ENCODE peak calls at places on chromosomes 11 and 22, in four cellular contexts. One of them, this sample, is unnamed.

GRCh38 chr11:106840146-106840545 is 178.1 kb downstream of the GUCY1A2 start:
- DNase-seq in K562: no peak
- DNase-seq in GM12878: no peak
- DNase-seq in HepG2: no peak
- DNase-seq in this sample: no peak

GRCh38 chr11:57638005-57638760 is 11.5 kb downstream of the YPEL4 start:
- DNase-seq in HepG2: peak; percentile 55
- DNase-seq in GM12878: no peak
- DNase-seq in K562: no peak
- DNase-seq in this sample: peak; percentile 94

GRCh38 chr11:121687961-121688566 is 235.3 kb upstream of the SORL1-AS1 start:
- DNase-seq in K562: no peak
- DNase-seq in HepG2: no peak
- DNase-seq in GM12878: no peak
- DNase-seq in this sample: peak; percentile 29

GRCh38 chr22:45007946-45008852 is 1.6 kb downstream of the PHF21B start:
- DNase-seq in HepG2: no peak
- DNase-seq in K562: peak; percentile 24
- DNase-seq in GM12878: no peak
- DNase-seq in this sample: peak; percentile 68

GRCh38 chr22:50463188-50463900 is 11.5 kb downstream of the SBF1 start:
- DNase-seq in GM12878: no peak
- DNase-seq in HepG2: no peak
- DNase-seq in K562: no peak
- DNase-seq in this sample: no peak

GRCh38 chr11:30960387-30960992 is 374.3 kb upstream of the MPPED2 start:
- DNase-seq in GM12878: no peak
- DNase-seq in K562: peak; percentile 6
- DNase-seq in HepG2: peak; percentile 44
- DNase-seq in this sample: no peak

GRCh38 chr11:60594998-60595637 is 79.9 kb downstream of the MS4A13 start:
- DNase-seq in HepG2: no peak
- DNase-seq in GM12878: no peak
- DNase-seq in K562: no peak
- DNase-seq in this sample: no peak

GRCh38 chr22:20430641-20431519 is 6.7 kb downstream of the SCARF2 start:
- DNase-seq in K562: no peak
- DNase-seq in GM12878: no peak
- DNase-seq in HepG2: no peak
- DNase-seq in this sample: peak; percentile 68

GRCh38 chr11:90874971-90875370 is 652.1 kb upstream of the CHORDC1 start:
- DNase-seq in HepG2: no peak
- DNase-seq in GM12878: no peak
- DNase-seq in K562: no peak
- DNase-seq in this sample: no peak

GRCh38 chr11:77089004-77089545 is 13.6 kb upstream of the OMP start:
- DNase-seq in GM12878: no peak
- DNase-seq in HepG2: no peak
- DNase-seq in K562: no peak
- DNase-seq in this sample: no peak

GRCh38 chr22:45526768-45527360 is 24.2 kb downstream of the FBLN1 start:
- DNase-seq in HepG2: no peak
- DNase-seq in K562: no peak
- DNase-seq in GM12878: no peak
- DNase-seq in this sample: no peak

GRCh38 chr11:15157181-15157580 is 42.5 kb downstream of the INSC start:
- DNase-seq in GM12878: no peak
- DNase-seq in K562: no peak
- DNase-seq in HepG2: no peak
- DNase-seq in this sample: no peak

GRCh38 chr22:37187552-37187890 is 526 bp downstream of the C1QTNF6 start:
- DNase-seq in GM12878: no peak
- DNase-seq in K562: no peak
- DNase-seq in HepG2: no peak
- DNase-seq in this sample: no peak

GRCh38 chr11:41714101-41714500 is 254.6 kb upstream of the LRRC4C start:
- DNase-seq in K562: no peak
- DNase-seq in HepG2: no peak
- DNase-seq in GM12878: no peak
- DNase-seq in this sample: no peak

GRCh38 chr11:43992834-43993637 is 50.6 kb downstream of the C11orf96 start:
- DNase-seq in GM12878: no peak
- DNase-seq in HepG2: no peak
- DNase-seq in K562: no peak
- DNase-seq in this sample: no peak

GRCh38 chr11:10453261-10453660 is 1.8 kb upstream of the AMPD3 start:
- DNase-seq in HepG2: no peak
- DNase-seq in GM12878: no peak
- DNase-seq in K562: no peak
- DNase-seq in this sample: no peak

GRCh38 chr11:128302425-128303186 is 284.8 kb downstream of the ETS1 start:
- DNase-seq in GM12878: peak; percentile 82
- DNase-seq in K562: no peak
- DNase-seq in HepG2: no peak
- DNase-seq in this sample: no peak

GRCh38 chr11:45182902-45183301 is 36.5 kb downstream of the PRDM11 start:
- DNase-seq in GM12878: no peak
- DNase-seq in K562: peak; percentile 33
- DNase-seq in HepG2: no peak
- DNase-seq in this sample: peak; percentile 47

GRCh38 chr11:68387840-68388239 is 72.7 kb upstream of the PPP6R3 start:
- DNase-seq in K562: no peak
- DNase-seq in GM12878: no peak
- DNase-seq in HepG2: no peak
- DNase-seq in this sample: no peak

GRCh38 chr11:47269829-47270305 is at the start of gene MADD:
- DNase-seq in GM12878: peak; percentile 55
- DNase-seq in K562: peak; percentile 93
- DNase-seq in HepG2: peak; percentile 65
- DNase-seq in this sample: peak; percentile 68

GRCh38 chr22:44659140-44659539 is 42.9 kb upstream of the PRR5 start:
- DNase-seq in GM12878: no peak
- DNase-seq in HepG2: no peak
- DNase-seq in K562: no peak
- DNase-seq in this sample: no peak

GRCh38 chr11:123543796-123544195 is 110.6 kb downstream of the SCN3B start:
- DNase-seq in GM12878: no peak
- DNase-seq in HepG2: no peak
- DNase-seq in K562: no peak
- DNase-seq in this sample: no peak

GRCh38 chr11:47056261-47056915 is 119.8 kb downstream of the CSTPP1 start:
- DNase-seq in HepG2: no peak
- DNase-seq in GM12878: no peak
- DNase-seq in K562: peak; percentile 84
- DNase-seq in this sample: no peak

GRCh38 chr11:114280696-114281095 is 15.5 kb upstream of the NNMT start:
- DNase-seq in GM12878: no peak
- DNase-seq in HepG2: peak; percentile 46
- DNase-seq in K562: peak; percentile 80
- DNase-seq in this sample: peak; percentile 77

GRCh38 chr11:114276077-114276476 is 20.1 kb upstream of the NNMT start:
- DNase-seq in K562: no peak
- DNase-seq in GM12878: no peak
- DNase-seq in HepG2: no peak
- DNase-seq in this sample: no peak

GRCh38 chr11:114279778-114280532 is 16.2 kb upstream of the NNMT start:
- DNase-seq in GM12878: no peak
- DNase-seq in HepG2: no peak
- DNase-seq in K562: no peak
- DNase-seq in this sample: no peak

GRCh38 chr11:114277637-114278341 is 18.4 kb upstream of the NNMT start:
- DNase-seq in HepG2: no peak
- DNase-seq in GM12878: no peak
- DNase-seq in K562: no peak
- DNase-seq in this sample: no peak

GRCh38 chr11:114278342-114279065 is 17.7 kb upstream of the NNMT start:
- DNase-seq in K562: no peak
- DNase-seq in GM12878: no peak
- DNase-seq in HepG2: no peak
- DNase-seq in this sample: no peak
- TF ChIP-seq MAX in K562: no peak
- TF ChIP-seq MAX in GM12878: no peak
- TF ChIP-seq MAX in HepG2: no peak
- TF ChIP-seq MAX in this sample: no peak

DNA sequence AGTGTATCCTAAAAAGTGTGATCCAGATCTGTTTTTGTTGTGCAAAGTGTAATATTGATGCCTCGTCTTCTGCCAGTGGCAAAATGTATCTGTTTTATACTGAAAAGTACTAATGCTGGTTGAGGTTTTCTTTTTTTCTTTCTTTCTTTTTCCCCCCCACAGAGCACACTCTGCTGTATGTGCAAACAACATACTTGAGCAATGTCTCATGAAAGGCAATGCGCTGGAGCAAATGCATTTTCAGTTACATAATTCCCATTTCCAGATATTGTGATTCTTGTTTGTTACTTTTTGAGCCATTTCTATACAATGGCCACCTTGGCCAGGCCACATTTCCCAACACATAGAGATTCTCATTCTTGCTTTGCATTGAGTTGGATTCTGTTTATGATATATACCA is 64.1 kb downstream of the SLC36A4 start:
- DNase-seq in GM12878: no peak
- DNase-seq in HepG2: no peak
- DNase-seq in K562: no peak
- DNase-seq in this sample: no peak
- TF ChIP-seq CREM in GM12878: no peak
- TF ChIP-seq CREM in HepG2: no peak
- TF ChIP-seq CREM in K562: no peak
- TF ChIP-seq CREM in this sample: no peak

DNA sequence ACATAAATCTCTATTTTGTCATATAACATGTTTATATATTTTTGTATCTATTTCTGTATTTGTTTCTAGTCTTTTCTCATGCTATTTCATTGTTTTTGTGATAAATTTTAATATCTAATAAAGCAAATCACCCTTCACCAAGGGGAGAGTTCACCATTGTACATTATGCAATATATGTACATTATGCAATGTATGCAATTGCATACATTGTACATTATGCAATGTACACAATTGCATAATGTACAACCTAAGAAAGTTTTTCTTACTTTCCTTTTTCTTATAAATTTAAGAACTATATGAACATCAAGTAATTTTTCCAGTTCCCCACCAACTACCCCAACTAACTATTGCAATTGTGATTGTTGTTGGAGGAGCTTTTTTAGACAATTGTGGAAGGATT is 44.1 kb upstream of the GLYATL2 start:
- DNase-seq in GM12878: no peak
- DNase-seq in K562: no peak
- DNase-seq in HepG2: no peak
- DNase-seq in this sample: no peak
- TF ChIP-seq ETV6 in GM12878: no peak
- TF ChIP-seq ETV6 in K562: no peak
- TF ChIP-seq ETV6 in HepG2: no peak
- TF ChIP-seq ETV6 in this sample: no peak

GRCh38 chr22:29257751-29258181 is 10.0 kb downstream of the RHBDD3 start:
- DNase-seq in K562: no peak
- DNase-seq in GM12878: no peak
- DNase-seq in HepG2: no peak
- DNase-seq in this sample: no peak
- TF ChIP-seq MAX in K562: no peak
- TF ChIP-seq MAX in GM12878: no peak
- TF ChIP-seq MAX in HepG2: no peak
- TF ChIP-seq MAX in this sample: no peak

GRCh38 chr11:65056999-65057398 is 1.4 kb downstream of the NAALADL1 start:
- DNase-seq in HepG2: no peak
- DNase-seq in K562: no peak
- DNase-seq in GM12878: no peak
- DNase-seq in this sample: no peak

GRCh38 chr11:65051389-65051858 is 6.9 kb downstream of the NAALADL1 start:
- DNase-seq in K562: no peak
- DNase-seq in HepG2: no peak
- DNase-seq in GM12878: no peak
- DNase-seq in this sample: no peak

GRCh38 chr11:65055538-65055937 is 2.8 kb downstream of the NAALADL1 start:
- DNase-seq in GM12878: no peak
- DNase-seq in HepG2: no peak
- DNase-seq in K562: no peak
- DNase-seq in this sample: no peak

GRCh38 chr11:65057526-65057925 is 827 bp downstream of the NAALADL1 start:
- DNase-seq in K562: no peak
- DNase-seq in GM12878: no peak
- DNase-seq in HepG2: no peak
- DNase-seq in this sample: no peak

DNA sequence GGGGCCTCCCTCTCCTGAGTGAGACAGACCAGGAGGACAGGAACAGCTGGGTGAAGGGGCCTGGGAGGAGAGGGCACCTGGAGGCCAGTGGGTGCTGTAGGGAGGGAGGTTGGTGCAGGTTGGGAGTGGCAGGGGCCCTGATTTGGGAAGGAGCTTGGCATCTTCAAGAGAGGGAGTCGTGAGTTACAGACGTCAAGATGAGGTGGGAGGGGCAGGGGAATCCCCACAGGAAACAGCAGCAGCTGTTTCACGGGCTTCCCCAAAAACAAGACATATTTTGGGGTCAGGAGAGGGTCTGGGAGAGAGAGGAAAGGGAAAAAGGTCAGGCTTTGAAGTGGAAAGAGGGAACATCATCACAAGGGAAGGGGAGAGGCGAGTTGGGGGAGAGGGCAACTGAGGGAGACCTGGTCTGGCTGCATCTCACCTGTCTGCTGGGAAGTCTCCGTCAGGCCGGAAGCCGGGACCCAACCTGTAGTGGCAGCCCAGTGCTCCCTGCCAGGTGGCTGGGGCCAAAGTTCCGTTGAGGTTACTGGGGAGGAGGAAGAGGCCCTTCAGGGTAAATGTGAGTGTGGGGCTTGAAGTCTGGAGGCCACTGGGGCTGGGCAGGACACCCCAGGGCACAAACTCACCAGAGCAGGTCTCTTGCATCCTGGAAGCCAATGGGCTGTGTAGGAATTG is 4.4 kb downstream of the NAALADL1 start:
- DNase-seq in K562: no peak
- DNase-seq in GM12878: no peak
- DNase-seq in HepG2: no peak
- DNase-seq in this sample: no peak
- TF ChIP-seq CREM in K562: no peak
- TF ChIP-seq CREM in GM12878: no peak
- TF ChIP-seq CREM in HepG2: no peak
- TF ChIP-seq CREM in this sample: no peak